ENCODE peak calls at places on chromosomes 5 and 9, in ten cellular contexts. F is cardiac muscle cell, B is MM.1S, D is stomach, J is ascending aorta, V is lung, R is tibial artery, H is transverse colon, C is psoas muscle, G is fibroblast of the aortic adventitia. O is an unnamed sample.

GRCh38 chr5:134175874-134176522 is 752 bp downstream of the SKP1 start:
- DNase-seq in F (peak), B (peak), D (peak), J (no peak), V (no peak), R (peak), H (no peak), C (no peak), G (peak), O (peak)

GRCh38 chr9:100700689-100701318 is 122.9 kb downstream of the CAVIN4 start:
- DNase-seq in F (peak), B (peak), D (no peak), J (no peak), V (no peak), R (no peak), H (no peak), C (no peak), G (peak), O (no peak)

GRCh38 chr9:9275656-9276055 is 1337.1 kb downstream of the PTPRD start:
- DNase-seq in F (no peak), B (no peak), D (no peak), J (no peak), V (no peak), R (no peak), H (no peak), C (no peak), G (no peak), O (no peak)

GRCh38 chr9:21831841-21832509 is 29.5 kb downstream of the MTAP start:
- DNase-seq in F (peak), B (no peak), D (no peak), J (no peak), V (no peak), R (no peak), H (no peak), C (no peak), G (peak), O (peak)

GRCh38 chr5:31809037-31809910 is 170.3 kb downstream of the PDZD2 start:
- DNase-seq in F (peak), B (peak), D (peak), J (peak), V (peak), R (peak), H (peak), C (peak), G (peak), O (peak)

GRCh38 chr9:72985746-72986145 is 32.9 kb upstream of the ALDH1A1 start:
- DNase-seq in F (no peak), B (no peak), D (no peak), J (no peak), V (no peak), R (no peak), H (no peak), C (no peak), G (no peak), O (no peak)

GRCh38 chr5:39415186-39415585 is 9.6 kb downstream of the DAB2 start:
- DNase-seq in F (no peak), B (no peak), D (no peak), J (no peak), V (no peak), R (no peak), H (no peak), C (no peak), G (peak), O (peak)

GRCh38 chr5:158987231-158987630 is 112.5 kb downstream of the EBF1 start:
- DNase-seq in F (no peak), B (no peak), D (no peak), J (no peak), V (no peak), R (no peak), H (no peak), C (no peak), G (no peak), O (no peak)

GRCh38 chr9:15087031-15087417 is 176.8 kb upstream of the FREM1 start:
- DNase-seq in F (peak), B (no peak), D (no peak), J (no peak), V (no peak), R (no peak), H (no peak), C (no peak), G (peak), O (no peak)

GRCh38 chr9:119853126-119853525 is 483.9 kb upstream of the BRINP1 start:
- DNase-seq in F (no peak), B (no peak), D (no peak), J (no peak), V (no peak), R (no peak), H (no peak), C (no peak), G (no peak), O (no peak)

GRCh38 chr5:89546658-89547057 is 663.7 kb upstream of the MEF2C start:
- DNase-seq in F (no peak), B (no peak), D (no peak), J (no peak), V (no peak), R (no peak), H (no peak), C (no peak), G (no peak), O (no peak)

GRCh38 chr9:91202757-91203283 is 158.9 kb downstream of the AUH start:
- DNase-seq in F (no peak), B (no peak), D (no peak), J (no peak), V (no peak), R (no peak), H (no peak), C (no peak), G (peak), O (no peak)

GRCh38 chr9:120066315-120066714 is 513.7 kb downstream of the CDK5RAP2 start:
- DNase-seq in F (no peak), B (no peak), D (no peak), J (no peak), V (no peak), R (no peak), H (no peak), C (no peak), G (peak), O (no peak)

GRCh38 chr9:86676426-86676825 is 270.9 kb downstream of the GAS1 start:
- DNase-seq in F (no peak), B (no peak), D (no peak), J (no peak), V (no peak), R (no peak), H (no peak), C (no peak), G (no peak), O (no peak)

GRCh38 chr9:107592439-107592838 is 102.9 kb upstream of the KLF4 start:
- DNase-seq in F (no peak), B (no peak), D (no peak), J (no peak), V (no peak), R (no peak), H (no peak), C (no peak), G (no peak), O (no peak)

GRCh38 chr5:159422371-159422770 is 92.1 kb upstream of the IL12B start:
- DNase-seq in F (peak), B (no peak), D (no peak), J (no peak), V (no peak), R (no peak), H (no peak), C (no peak), G (peak), O (peak)

GRCh38 chr5:133569347-133569746 is 43.0 kb downstream of the FSTL4 start:
- DNase-seq in F (peak), B (no peak), D (no peak), J (no peak), V (no peak), R (no peak), H (no peak), C (no peak), G (peak), O (no peak)

GRCh38 chr5:138662599-138662998 is 87.4 kb upstream of the HSPA9 start:
- DNase-seq in F (no peak), B (peak), D (no peak), J (peak), V (no peak), R (no peak), H (no peak), C (no peak), G (no peak), O (no peak)

GRCh38 chr5:2739360-2740050 is 12.0 kb downstream of the IRX2 start:
- DNase-seq in F (peak), B (no peak), D (peak), J (no peak), V (no peak), R (no peak), H (no peak), C (no peak), G (peak), O (no peak)

GRCh38 chr9:4020747-4021296 is 279.0 kb downstream of the GLIS3 start:
- DNase-seq in F (no peak), B (peak), D (no peak), J (no peak), V (peak), R (no peak), H (no peak), C (no peak), G (no peak), O (no peak)

GRCh38 chr5:16791036-16791705 is 144.9 kb downstream of the MYO10 start:
- DNase-seq in F (peak), B (peak), D (no peak), J (no peak), V (no peak), R (no peak), H (no peak), C (no peak), G (peak), O (peak)

GRCh38 chr9:122125158-122125890 is 32.2 kb upstream of the TTLL11 start:
- DNase-seq in F (peak), B (peak), D (peak), J (peak), V (peak), R (peak), H (peak), C (peak), G (peak), O (peak)

GRCh38 chr5:151886741-151887261 is 37.9 kb downstream of the GLRA1 start:
- DNase-seq in F (no peak), B (no peak), D (no peak), J (no peak), V (no peak), R (no peak), H (no peak), C (no peak), G (no peak), O (no peak)

DNA sequence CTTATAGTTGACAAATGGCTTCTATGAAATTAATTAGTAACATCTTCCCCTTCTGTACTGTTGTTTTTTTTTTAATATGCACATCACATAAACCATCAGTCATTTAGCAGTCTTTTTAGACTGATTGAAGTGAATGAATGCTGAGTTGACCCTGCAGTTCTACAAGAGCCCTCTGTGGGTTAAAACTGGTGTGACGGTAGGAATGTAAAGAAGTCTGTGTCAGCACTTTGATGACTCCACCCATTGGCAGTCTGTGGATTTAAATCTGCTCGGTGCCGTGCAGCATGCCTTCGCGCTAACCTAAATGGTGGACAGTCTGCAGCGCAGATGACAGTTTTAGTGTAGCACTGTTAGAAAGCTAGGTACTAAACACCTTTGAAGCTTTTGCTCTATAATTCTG is 3.1 kb downstream of the GTF3C4 start:
- DNase-seq in F (peak), B (no peak), D (no peak), J (no peak), V (no peak), R (no peak), H (no peak), C (no peak), G (peak), O (peak)
- TF ChIP-seq CTCF in F (peak), B (no peak), D (no peak), J (no peak), V (no peak), R (no peak), H (no peak), C (no peak), G (peak), O (peak)

GRCh38 chr9:131738838-131739191 is 1.1 kb downstream of the RAPGEF1 start:
- DNase-seq in F (no peak), B (peak), D (peak), J (no peak), V (no peak), R (no peak), H (peak), C (no peak), G (no peak), O (no peak)
- TF ChIP-seq CTCF in F (no peak), B (no peak), D (no peak), J (no peak), V (no peak), R (no peak), H (no peak), C (no peak), G (no peak), O (no peak)

GRCh38 chr9:70600479-70600878 is 186.0 kb upstream of the KLF9 start:
- DNase-seq in F (peak), B (no peak), D (no peak), J (peak), V (no peak), R (peak), H (peak), C (peak), G (peak), O (peak)
- TF ChIP-seq CTCF in F (no peak), B (no peak), D (no peak), J (peak), V (no peak), R (no peak), H (no peak), C (no peak), G (no peak), O (no peak)

DNA sequence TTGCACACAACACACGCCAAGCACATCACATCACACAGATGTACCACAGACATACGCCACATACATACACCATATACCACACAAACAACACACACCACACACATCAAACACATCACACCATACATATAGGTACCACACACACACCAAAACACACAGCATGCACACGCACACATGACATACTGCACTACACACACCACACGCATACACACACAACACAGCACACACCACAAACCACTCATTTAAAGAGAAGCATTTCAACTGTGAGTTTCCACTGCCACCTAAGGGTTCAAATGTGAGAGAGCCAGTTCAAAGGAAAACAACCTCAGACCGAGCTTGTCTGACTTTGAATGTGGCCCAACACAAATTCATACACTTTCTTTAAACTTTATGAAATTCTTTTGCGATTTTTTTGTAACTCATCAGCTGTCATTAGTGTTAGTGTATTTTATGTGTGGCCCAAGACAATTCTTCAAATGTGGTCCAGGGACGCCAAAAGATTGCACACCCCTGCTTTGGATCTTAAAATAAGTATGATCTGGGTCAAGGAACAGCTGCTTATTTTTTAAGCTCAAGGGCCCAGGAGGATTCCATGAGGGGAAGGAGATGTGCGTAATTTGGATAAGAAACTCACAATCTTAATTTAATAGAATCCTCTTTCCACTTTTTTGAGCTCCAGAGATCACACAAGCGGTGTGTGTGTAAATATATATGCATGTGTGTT is 494.6 kb downstream of the GADD45G start:
- DNase-seq in F (peak), B (peak), D (no peak), J (no peak), V (no peak), R (no peak), H (no peak), C (no peak), G (peak), O (peak)
- TF ChIP-seq CTCF in F (peak), B (peak), D (no peak), J (peak), V (peak), R (peak), H (peak), C (peak), G (peak), O (peak)

DNA sequence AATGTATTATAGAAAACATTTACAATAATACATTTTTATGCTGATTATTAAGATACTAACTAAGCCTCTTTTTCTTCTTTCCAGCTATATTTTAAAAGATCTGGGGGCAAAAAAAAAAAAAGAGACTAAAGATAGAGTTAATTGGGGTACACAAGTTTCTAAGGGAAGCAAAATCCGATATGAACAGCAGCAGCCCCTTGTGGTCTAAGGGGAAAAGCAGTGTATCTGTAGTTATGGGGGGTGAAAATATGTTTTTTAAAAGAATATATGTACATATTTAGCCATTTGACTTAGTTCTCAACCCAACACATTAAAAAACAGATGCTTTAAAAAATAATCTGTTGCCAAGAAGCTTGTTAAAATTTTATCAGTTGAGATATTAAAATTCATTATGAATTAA is 134.3 kb upstream of the POU5F2 start:
- DNase-seq in F (no peak), B (no peak), D (no peak), J (no peak), V (no peak), R (no peak), H (no peak), C (no peak), G (no peak), O (no peak)
- TF ChIP-seq CTCF in F (peak), B (no peak), D (no peak), J (no peak), V (no peak), R (no peak), H (no peak), C (no peak), G (peak), O (no peak)

GRCh38 chr5:142749321-142749720 is 20.9 kb upstream of the ARHGAP26 start:
- DNase-seq in F (peak), B (no peak), D (no peak), J (no peak), V (no peak), R (no peak), H (no peak), C (no peak), G (peak), O (peak)

GRCh38 chr5:142748132-142748531 is 22.0 kb upstream of the ARHGAP26 start:
- DNase-seq in F (peak), B (no peak), D (no peak), J (no peak), V (no peak), R (no peak), H (no peak), C (no peak), G (peak), O (no peak)

GRCh38 chr5:142747034-142747433 is 23.1 kb upstream of the ARHGAP26 start:
- DNase-seq in F (peak), B (no peak), D (no peak), J (no peak), V (no peak), R (no peak), H (no peak), C (no peak), G (peak), O (no peak)

GRCh38 chr5:142746532-142746931 is 23.6 kb upstream of the ARHGAP26 start:
- DNase-seq in F (no peak), B (no peak), D (no peak), J (no peak), V (no peak), R (no peak), H (no peak), C (no peak), G (no peak), O (no peak)

GRCh38 chr5:142748568-142749249 is 21.5 kb upstream of the ARHGAP26 start:
- DNase-seq in F (no peak), B (peak), D (peak), J (no peak), V (no peak), R (no peak), H (peak), C (peak), G (no peak), O (no peak)
- TF ChIP-seq CTCF in F (no peak), B (peak), D (no peak), J (peak), V (peak), R (peak), H (peak), C (peak), G (no peak), O (no peak)

DNA sequence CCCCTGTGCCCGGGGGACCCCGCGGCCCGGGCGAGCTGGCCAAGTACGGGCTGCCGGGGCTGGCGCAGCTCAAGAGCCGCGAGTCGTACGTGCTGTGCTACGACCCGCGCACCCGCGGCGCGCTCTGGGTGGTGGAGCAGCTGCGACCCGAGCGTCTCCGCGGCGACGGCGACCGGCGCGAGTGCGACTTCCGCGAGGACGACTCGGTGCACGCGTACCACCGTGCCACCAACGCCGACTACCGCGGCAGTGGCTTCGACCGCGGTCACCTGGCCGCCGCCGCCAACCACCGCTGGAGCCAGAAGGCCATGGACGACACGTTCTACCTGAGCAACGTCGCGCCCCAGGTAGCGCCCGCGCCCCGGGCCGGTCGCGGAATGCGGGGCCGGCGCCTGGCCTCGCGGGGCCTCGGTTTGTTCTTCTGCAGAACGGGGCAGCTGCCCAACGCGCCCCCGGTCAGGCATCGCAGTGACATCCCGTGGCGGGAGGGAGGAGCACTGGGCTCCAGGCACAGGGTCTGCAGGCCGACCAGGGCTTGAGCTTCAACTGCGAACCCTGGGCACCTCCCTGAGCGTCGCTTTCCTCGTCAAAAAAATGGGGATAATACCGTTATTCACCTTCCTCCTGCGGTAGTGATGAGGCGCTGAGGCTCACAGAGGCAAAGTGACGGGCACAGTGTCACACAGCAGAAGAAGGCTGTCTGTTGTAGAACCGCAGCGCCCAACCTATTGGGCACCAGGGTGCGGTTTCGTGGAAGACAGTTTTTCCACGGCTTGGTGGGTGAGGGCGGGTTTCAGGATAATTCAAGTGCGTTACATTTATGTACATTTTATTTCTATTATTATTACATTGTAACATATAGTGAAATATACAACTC is 777 bp downstream of the ENDOG start:
- DNase-seq in F (no peak), B (peak), D (peak), J (no peak), V (no peak), R (no peak), H (peak), C (peak), G (peak), O (no peak)
- TF ChIP-seq CTCF in F (no peak), B (no peak), D (no peak), J (no peak), V (no peak), R (no peak), H (no peak), C (no peak), G (no peak), O (no peak)